ENCODE peak calls at places on chromosomes 1 and 21, in ten cellular contexts. Y is Panc1, L is AG09309, C is body of pancreas, E is Peyer's patch, H is fibroblast of the aortic adventitia, N is right lobe of liver, D is BE2C, I is HL-60, A is astrocyte of the cerebellum. V is an unnamed sample.

GRCh38 chr1:23618586-23619083 is 59.3 kb upstream of the ID3 start:
- DNase-seq in Y (no peak), L (no peak), C (no peak), E (no peak), H (no peak), N (no peak), D (no peak), I (no peak), A (no peak), V (no peak)

GRCh38 chr21:42243026-42243425 is 24.1 kb downstream of the ABCG1 start:
- DNase-seq in Y (no peak), L (no peak), C (no peak), E (no peak), H (no peak), N (no peak), D (no peak), I (no peak), A (no peak), V (no peak)

GRCh38 chr21:46437511-46437910 is 21.2 kb upstream of the DIP2A start:
- DNase-seq in Y (no peak), L (no peak), C (no peak), E (no peak), H (no peak), N (no peak), D (no peak), I (no peak), A (no peak), V (no peak)

GRCh38 chr1:160131803-160132565 is 16.4 kb downstream of the ATP1A2 start:
- DNase-seq in Y (no peak), L (no peak), C (peak), E (no peak), H (no peak), N (no peak), D (no peak), I (no peak), A (no peak), V (no peak)

GRCh38 chr1:40477680-40478057 is 579 bp downstream of the ZFP69 start:
- DNase-seq in Y (no peak), L (no peak), C (no peak), E (peak), H (peak), N (no peak), D (no peak), I (peak), A (no peak), V (peak)

GRCh38 chr1:55140546-55140983 is 74.6 kb downstream of the USP24 start:
- DNase-seq in Y (peak), L (peak), C (peak), E (no peak), H (peak), N (peak), D (peak), I (peak), A (peak), V (peak)

GRCh38 chr1:117060441-117061317 is 553 bp downstream of the TTF2 start:
- DNase-seq in Y (no peak), L (no peak), C (peak), E (no peak), H (peak), N (peak), D (peak), I (peak), A (no peak), V (peak)

GRCh38 chr1:6948861-6949260 is 163.6 kb downstream of the CAMTA1 start:
- DNase-seq in Y (no peak), L (no peak), C (no peak), E (no peak), H (no peak), N (no peak), D (peak), I (no peak), A (no peak), V (no peak)

GRCh38 chr1:196372896-196373536 is 235.2 kb downstream of the KCNT2 start:
- DNase-seq in Y (no peak), L (no peak), C (no peak), E (no peak), H (peak), N (no peak), D (no peak), I (no peak), A (no peak), V (peak)

GRCh38 chr1:31127266-31127665 is 61.7 kb upstream of the PUM1 start:
- DNase-seq in Y (no peak), L (no peak), C (no peak), E (no peak), H (peak), N (no peak), D (no peak), I (no peak), A (no peak), V (peak)
- TF ChIP-seq CTCF in Y (no peak), L (peak), C (no peak), E (no peak), H (peak), N (no peak), D (no peak), I (no peak), A (no peak), V (peak)

DNA sequence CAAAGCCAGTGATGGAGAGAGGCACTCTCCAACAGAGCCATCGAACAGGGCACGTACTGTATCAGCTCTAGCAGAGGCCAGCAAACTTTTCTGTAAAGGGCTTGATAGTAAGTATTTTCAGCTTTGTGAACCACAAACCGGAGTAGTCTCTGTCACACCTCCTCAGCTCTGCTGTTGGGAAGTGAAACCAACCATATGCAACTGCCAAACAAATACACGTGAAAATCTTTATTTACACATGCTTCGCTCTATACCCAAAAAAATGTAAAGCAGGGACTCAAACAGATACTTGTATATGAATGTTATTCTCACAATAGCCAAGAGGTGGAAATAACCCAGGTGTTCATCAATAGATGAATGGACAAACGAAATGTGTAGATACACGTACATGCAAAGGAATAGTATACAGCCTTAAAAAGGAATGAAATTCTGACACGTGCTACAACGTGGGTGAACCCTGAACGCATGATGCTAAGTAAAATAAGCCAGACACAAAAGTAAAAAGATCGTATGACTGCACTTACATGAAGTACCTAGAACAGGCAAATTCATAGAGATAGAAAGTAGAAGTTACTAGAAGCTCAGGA is 39.0 kb downstream of the SETD4 start:
- DNase-seq in Y (no peak), L (no peak), C (no peak), E (no peak), H (no peak), N (no peak), D (no peak), I (no peak), A (no peak), V (no peak)
- H3K4me3 ChIP-seq in Y (no peak), L (no peak), C (no peak), E (no peak), H (no peak), N (no peak), D (no peak), I (no peak), A (no peak), V (no peak)

DNA sequence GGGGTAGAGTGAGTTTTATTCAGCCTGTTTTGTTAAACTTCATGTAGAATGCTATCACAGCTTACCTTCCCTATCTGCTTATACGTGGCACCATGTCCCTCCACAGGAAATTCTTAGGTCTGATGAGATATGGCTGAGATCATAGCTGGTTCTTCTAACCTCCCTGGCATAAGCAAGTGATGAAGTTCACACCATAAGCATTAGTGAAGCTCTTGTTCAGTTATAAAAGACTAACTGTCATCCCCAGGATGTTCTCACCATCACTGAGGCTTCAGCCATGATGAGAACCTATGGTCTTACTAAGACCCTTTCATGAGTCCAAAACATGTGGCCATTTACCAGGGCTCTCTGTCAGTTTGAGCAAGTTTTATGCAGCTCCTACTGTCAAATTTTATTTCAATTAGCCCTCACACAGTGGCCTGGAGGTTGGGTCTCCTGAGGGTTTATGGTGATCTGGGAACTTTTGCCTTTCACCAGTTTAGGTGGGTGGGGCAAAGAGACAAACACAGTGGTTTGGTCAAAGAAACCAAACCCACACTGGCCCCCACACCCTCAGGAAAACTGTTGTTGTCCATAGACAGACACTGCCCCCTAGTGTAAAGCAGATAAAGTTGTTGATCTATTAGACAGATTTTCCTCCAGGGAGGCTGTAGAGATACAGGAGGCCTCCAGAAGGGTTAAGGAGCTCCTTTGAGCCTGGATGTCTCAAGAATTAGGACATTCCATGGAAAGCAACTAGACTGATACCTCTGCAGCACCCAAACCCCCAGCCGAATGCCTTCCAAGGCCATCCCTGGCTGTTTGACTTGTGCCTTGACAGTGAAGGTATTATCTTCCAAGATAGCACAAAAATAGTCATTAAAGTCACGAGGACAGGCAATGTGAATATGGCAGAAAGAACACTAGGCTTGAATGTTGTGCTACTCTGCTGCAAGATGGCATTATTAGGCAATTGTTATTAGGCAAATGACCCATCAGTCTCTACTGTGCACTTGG is 5.0 kb downstream of the SLC22A15 start:
- DNase-seq in Y (peak), L (peak), C (peak), E (no peak), H (peak), N (no peak), D (peak), I (peak), A (peak), V (peak)
- TF ChIP-seq CTCF in Y (peak), L (peak), C (peak), E (peak), H (peak), N (peak), D (peak), I (peak), A (peak), V (peak)

DNA sequence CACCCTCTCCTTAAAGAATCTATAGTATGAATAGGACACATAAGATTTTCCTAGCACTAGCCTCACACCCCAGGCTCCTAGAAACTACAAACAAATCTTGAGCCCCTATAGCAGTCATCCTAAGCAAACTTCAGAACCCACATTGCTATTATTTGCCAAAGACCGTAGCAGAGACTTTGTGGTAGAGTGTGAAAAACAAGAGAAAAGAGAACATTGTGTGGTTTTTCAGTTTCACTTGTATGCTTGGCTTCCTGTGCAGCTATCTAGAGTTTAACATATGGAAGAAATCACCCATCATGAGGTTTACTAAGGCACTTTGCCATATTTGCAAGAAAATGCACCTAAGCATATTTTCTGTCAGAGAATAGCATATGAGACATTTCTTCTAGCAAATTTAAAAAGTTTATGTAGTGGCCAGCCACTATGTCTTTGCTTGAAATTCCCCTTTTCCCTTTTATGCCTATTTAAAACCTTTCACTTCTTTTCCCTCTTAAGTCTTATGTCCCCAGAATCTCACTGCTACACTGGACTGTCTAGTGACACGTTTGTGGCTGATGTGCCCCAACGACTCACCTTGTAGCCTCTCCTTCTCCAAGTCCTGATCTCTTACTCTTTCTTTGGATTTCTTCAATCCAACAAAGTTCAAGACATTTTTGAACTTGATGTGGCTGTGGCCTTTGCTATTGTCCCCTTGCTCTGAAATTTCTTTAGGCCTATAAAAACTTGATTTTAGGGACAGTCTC is 25.6 kb downstream of the CCDC190 start:
- DNase-seq in Y (no peak), L (no peak), C (no peak), E (no peak), H (peak), N (no peak), D (no peak), I (no peak), A (peak), V (peak)
- H3K4me3 ChIP-seq in Y (no peak), L (no peak), C (no peak), E (no peak), H (no peak), N (no peak), D (no peak), I (no peak), A (no peak), V (no peak)

DNA sequence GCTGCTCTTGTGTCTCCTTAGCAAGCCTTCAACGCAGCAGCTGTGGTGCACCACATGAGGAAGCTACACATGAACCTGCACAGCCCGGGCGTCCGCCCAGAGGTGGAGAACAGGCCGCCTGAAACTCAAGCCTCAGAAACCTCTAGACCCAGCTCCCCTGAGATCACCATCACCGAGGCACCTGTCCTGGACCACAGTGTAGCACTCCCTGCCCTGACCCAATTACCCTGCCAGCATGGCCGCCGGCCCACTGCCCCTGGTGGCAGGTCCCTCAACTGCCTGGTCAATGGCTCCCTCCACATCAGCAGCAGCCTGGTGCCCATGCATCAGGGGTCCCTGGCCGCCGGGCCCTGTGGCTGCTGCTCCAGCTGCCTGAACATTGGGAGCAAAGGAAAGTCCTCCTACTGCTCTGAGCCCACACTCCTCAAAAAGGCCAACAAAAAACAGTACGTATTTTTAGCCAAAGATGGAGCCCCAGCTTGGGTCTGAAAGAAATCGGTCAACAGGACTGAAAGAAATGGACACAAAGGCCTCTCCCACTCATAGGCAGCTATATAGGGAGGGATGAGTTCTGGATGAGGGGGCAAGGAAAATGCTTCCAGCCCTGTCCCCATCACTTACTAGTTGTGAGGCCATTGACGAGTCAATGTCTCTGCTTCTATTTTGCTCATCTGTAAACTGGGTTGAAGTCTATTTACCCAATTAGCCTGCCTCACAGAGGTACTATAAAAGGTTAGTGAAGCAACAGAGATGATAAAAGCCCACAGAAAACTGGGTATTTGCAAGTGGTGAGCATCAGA is 28.5 kb downstream of the CAMK1G start:
- DNase-seq in Y (no peak), L (no peak), C (no peak), E (no peak), H (no peak), N (no peak), D (no peak), I (peak), A (no peak), V (no peak)
- TF ChIP-seq CTCF in Y (no peak), L (no peak), C (no peak), E (no peak), H (no peak), N (no peak), D (peak), I (no peak), A (no peak), V (no peak)

GRCh38 chr1:115924730-115925129 is 51.6 kb upstream of the SLC22A15 start:
- DNase-seq in Y (no peak), L (no peak), C (no peak), E (no peak), H (no peak), N (no peak), D (no peak), I (peak), A (no peak), V (no peak)
- H3K4me3 ChIP-seq in Y (no peak), L (no peak), C (no peak), E (no peak), H (no peak), N (no peak), D (no peak), I (no peak), A (no peak), V (no peak)

GRCh38 chr1:45044916-45045315 is 32.9 kb downstream of the UROD start:
- DNase-seq in Y (no peak), L (no peak), C (no peak), E (no peak), H (no peak), N (no peak), D (no peak), I (no peak), A (no peak), V (no peak)

GRCh38 chr1:45050931-45051748 is 39.1 kb downstream of the UROD start:
- DNase-seq in Y (no peak), L (no peak), C (no peak), E (no peak), H (no peak), N (no peak), D (no peak), I (no peak), A (no peak), V (no peak)

GRCh38 chr1:45043094-45043493 is 31.0 kb downstream of the UROD start:
- DNase-seq in Y (no peak), L (no peak), C (no peak), E (no peak), H (no peak), N (no peak), D (no peak), I (no peak), A (no peak), V (no peak)

DNA sequence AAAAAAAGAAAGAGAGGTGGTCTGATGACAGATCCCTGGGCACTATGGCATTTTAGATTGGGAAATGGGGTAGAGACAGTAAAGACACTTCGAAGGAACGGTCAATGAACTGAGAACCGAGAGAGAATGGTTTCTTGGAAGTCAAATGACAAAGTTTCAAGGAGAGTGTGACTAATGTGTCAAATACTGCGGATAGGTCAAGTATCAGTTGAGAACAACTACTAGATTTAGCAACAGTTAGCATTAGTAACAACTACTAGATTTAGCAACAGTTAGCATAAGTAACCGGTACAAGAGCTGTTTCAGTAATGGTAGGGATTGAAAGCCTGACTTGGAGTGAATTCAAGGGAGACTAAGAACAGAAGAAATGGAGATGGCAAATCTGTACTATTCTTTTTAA is 35.0 kb downstream of the UROD start:
- DNase-seq in Y (no peak), L (no peak), C (no peak), E (no peak), H (no peak), N (no peak), D (no peak), I (no peak), A (no peak), V (no peak)
- TF ChIP-seq CTCF in Y (no peak), L (no peak), C (no peak), E (no peak), H (no peak), N (no peak), D (no peak), I (no peak), A (no peak), V (no peak)

GRCh38 chr21:43739648-43740435 is 20.9 kb downstream of the PDXK start:
- DNase-seq in Y (no peak), L (no peak), C (no peak), E (no peak), H (no peak), N (no peak), D (peak), I (no peak), A (no peak), V (no peak)
- H3K4me3 ChIP-seq in Y (no peak), L (no peak), C (no peak), E (no peak), H (no peak), N (no peak), D (no peak), I (no peak), A (no peak), V (no peak)

DNA sequence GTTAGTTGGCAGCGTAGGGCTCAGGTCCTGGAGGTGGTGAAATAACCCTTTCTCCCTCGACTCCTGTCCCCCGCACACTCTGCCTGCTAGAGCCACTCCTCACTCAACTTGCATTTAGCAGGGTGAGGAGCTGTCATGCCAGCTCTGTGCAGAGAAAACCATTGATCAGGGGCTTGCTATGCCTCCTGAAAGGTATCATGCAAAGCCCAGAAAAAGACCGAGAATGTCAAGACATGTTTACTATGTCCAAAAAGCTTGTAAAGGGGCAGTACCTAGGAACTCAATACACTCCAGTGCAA is 18.0 kb downstream of the ALDH4A1 start:
- DNase-seq in Y (no peak), L (no peak), C (no peak), E (no peak), H (no peak), N (no peak), D (no peak), I (no peak), A (no peak), V (no peak)
- TF ChIP-seq CTCF in Y (no peak), L (no peak), C (no peak), E (no peak), H (no peak), N (no peak), D (no peak), I (no peak), A (no peak), V (no peak)

V was measured in fibroblast of pulmonary artery.